ENCODE peak calls at places on chromosomes 2 and 18, in five cellular contexts. One of them, this sample, is unnamed.

GRCh38 chr2:211103989-211104388 is 547.6 kb downstream of the CPS1 start:
- DNase-seq in tibial artery: no peak
- DNase-seq in breast epithelium: no peak
- DNase-seq in foreskin fibroblast: no peak
- DNase-seq in GM12865: no peak
- DNase-seq in this sample: no peak

GRCh38 chr18:48023334-48024008 is 93.0 kb upstream of the SMAD2 start:
- DNase-seq in tibial artery: peak
- DNase-seq in GM12865: peak
- DNase-seq in foreskin fibroblast: peak
- DNase-seq in breast epithelium: peak
- DNase-seq in this sample: peak

GRCh38 chr2:240820014-240820606 is at the start of gene KIF1A:
- DNase-seq in tibial artery: no peak
- DNase-seq in foreskin fibroblast: no peak
- DNase-seq in GM12865: no peak
- DNase-seq in breast epithelium: no peak
- DNase-seq in this sample: no peak

GRCh38 chr2:146481629-146482028 is 1363.2 kb upstream of the ACVR2A start:
- DNase-seq in breast epithelium: no peak
- DNase-seq in GM12865: no peak
- DNase-seq in tibial artery: no peak
- DNase-seq in foreskin fibroblast: peak
- DNase-seq in this sample: no peak

GRCh38 chr2:43331428-43331827 is 105.0 kb upstream of the ZFP36L2 start:
- DNase-seq in foreskin fibroblast: peak
- DNase-seq in tibial artery: no peak
- DNase-seq in breast epithelium: no peak
- DNase-seq in GM12865: no peak
- DNase-seq in this sample: no peak

GRCh38 chr2:199910338-199911051 is 598 bp upstream of the C2orf69 start:
- DNase-seq in breast epithelium: no peak
- DNase-seq in foreskin fibroblast: no peak
- DNase-seq in tibial artery: no peak
- DNase-seq in GM12865: peak
- DNase-seq in this sample: no peak

GRCh38 chr18:56891116-56891515 is 240.0 kb downstream of the WDR7 start:
- DNase-seq in GM12865: no peak
- DNase-seq in breast epithelium: no peak
- DNase-seq in foreskin fibroblast: peak
- DNase-seq in tibial artery: no peak
- DNase-seq in this sample: no peak

GRCh38 chr2:120289221-120289906 is 36.7 kb downstream of the RALB start:
- DNase-seq in breast epithelium: no peak
- DNase-seq in foreskin fibroblast: no peak
- DNase-seq in tibial artery: no peak
- DNase-seq in GM12865: no peak
- DNase-seq in this sample: no peak

GRCh38 chr2:11004206-11004605 is 92.5 kb downstream of the KCNF1 start:
- DNase-seq in foreskin fibroblast: peak
- DNase-seq in GM12865: no peak
- DNase-seq in breast epithelium: no peak
- DNase-seq in tibial artery: no peak
- DNase-seq in this sample: no peak

GRCh38 chr2:71697106-71698010 is 244.0 kb downstream of the DYSF start:
- DNase-seq in tibial artery: peak
- DNase-seq in breast epithelium: peak
- DNase-seq in foreskin fibroblast: no peak
- DNase-seq in GM12865: no peak
- DNase-seq in this sample: no peak

GRCh38 chr2:102592601-102593000 is 26.8 kb upstream of the SLC9A2 start:
- DNase-seq in breast epithelium: no peak
- DNase-seq in tibial artery: no peak
- DNase-seq in GM12865: peak
- DNase-seq in foreskin fibroblast: no peak
- DNase-seq in this sample: no peak

GRCh38 chr2:236972491-236973379 is 113.0 kb upstream of the COPS8 start:
- DNase-seq in GM12865: no peak
- DNase-seq in foreskin fibroblast: peak
- DNase-seq in breast epithelium: no peak
- DNase-seq in tibial artery: no peak
- DNase-seq in this sample: no peak

GRCh38 chr2:70790079-70790963 is at the start of gene FIGLA:
- DNase-seq in tibial artery: no peak
- DNase-seq in GM12865: no peak
- DNase-seq in breast epithelium: no peak
- DNase-seq in foreskin fibroblast: peak
- DNase-seq in this sample: no peak

GRCh38 chr2:195313976-195314375 is 343.1 kb upstream of the SLC39A10 start:
- DNase-seq in breast epithelium: no peak
- DNase-seq in tibial artery: no peak
- DNase-seq in GM12865: peak
- DNase-seq in foreskin fibroblast: no peak
- DNase-seq in this sample: no peak

GRCh38 chr2:241223211-241224067 is 35.0 kb downstream of the ANO7 start:
- DNase-seq in tibial artery: no peak
- DNase-seq in foreskin fibroblast: peak
- DNase-seq in breast epithelium: no peak
- DNase-seq in GM12865: no peak
- DNase-seq in this sample: no peak

GRCh38 chr18:32333781-32334180 is 136.9 kb downstream of the GAREM1 start:
- DNase-seq in GM12865: no peak
- DNase-seq in breast epithelium: no peak
- DNase-seq in foreskin fibroblast: peak
- DNase-seq in tibial artery: no peak
- DNase-seq in this sample: no peak

GRCh38 chr2:15527074-15527739 is 33.9 kb downstream of the NBAS start:
- DNase-seq in breast epithelium: no peak
- DNase-seq in foreskin fibroblast: no peak
- DNase-seq in tibial artery: no peak
- DNase-seq in GM12865: peak
- DNase-seq in this sample: no peak

GRCh38 chr2:189015378-189015777 is 41.2 kb downstream of the COL3A1 start:
- DNase-seq in tibial artery: no peak
- DNase-seq in GM12865: no peak
- DNase-seq in breast epithelium: no peak
- DNase-seq in foreskin fibroblast: peak
- DNase-seq in this sample: no peak

GRCh38 chr18:47772374-47773248 is 157.8 kb downstream of the SMAD2 start:
- DNase-seq in tibial artery: no peak
- DNase-seq in breast epithelium: peak
- DNase-seq in GM12865: peak
- DNase-seq in foreskin fibroblast: peak
- DNase-seq in this sample: peak

GRCh38 chr18:50832754-50833153 is 12.9 kb upstream of the MRO start:
- DNase-seq in GM12865: peak
- DNase-seq in tibial artery: no peak
- DNase-seq in breast epithelium: no peak
- DNase-seq in foreskin fibroblast: no peak
- DNase-seq in this sample: peak

GRCh38 chr2:112121682-112122254 is 16.4 kb upstream of the FBLN7 start:
- DNase-seq in breast epithelium: no peak
- DNase-seq in tibial artery: no peak
- DNase-seq in GM12865: peak
- DNase-seq in foreskin fibroblast: peak
- DNase-seq in this sample: peak

GRCh38 chr2:170930132-170931109 is 1.4 kb downstream of the GORASP2 start:
- DNase-seq in breast epithelium: peak
- DNase-seq in foreskin fibroblast: peak
- DNase-seq in GM12865: peak
- DNase-seq in tibial artery: no peak
- DNase-seq in this sample: peak

GRCh38 chr2:173217106-173217840 is 137.4 kb upstream of the CDCA7 start:
- DNase-seq in foreskin fibroblast: no peak
- DNase-seq in GM12865: no peak
- DNase-seq in tibial artery: no peak
- DNase-seq in breast epithelium: no peak
- DNase-seq in this sample: no peak

GRCh38 chr18:36187826-36188721 is 777 bp downstream of the MOCOS start:
- DNase-seq in GM12865: no peak
- DNase-seq in breast epithelium: no peak
- DNase-seq in foreskin fibroblast: peak
- DNase-seq in tibial artery: no peak
- DNase-seq in this sample: peak

GRCh38 chr2:120247851-120248250 is 4.8 kb upstream of the RALB start:
- DNase-seq in tibial artery: no peak
- DNase-seq in foreskin fibroblast: no peak
- DNase-seq in breast epithelium: no peak
- DNase-seq in GM12865: no peak
- DNase-seq in this sample: no peak

GRCh38 chr2:69797836-69798465 is 31.5 kb upstream of the GMCL1 start:
- DNase-seq in GM12865: no peak
- DNase-seq in foreskin fibroblast: no peak
- DNase-seq in tibial artery: no peak
- DNase-seq in breast epithelium: no peak
- DNase-seq in this sample: no peak

GRCh38 chr18:22865354-22866116 is 67.6 kb upstream of the RBBP8 start:
- DNase-seq in GM12865: no peak
- DNase-seq in foreskin fibroblast: no peak
- DNase-seq in tibial artery: no peak
- DNase-seq in breast epithelium: no peak
- DNase-seq in this sample: no peak

GRCh38 chr18:74683573-74683972 is 85.9 kb downstream of the ZNF407 start:
- DNase-seq in foreskin fibroblast: peak
- DNase-seq in tibial artery: no peak
- DNase-seq in GM12865: no peak
- DNase-seq in breast epithelium: no peak
- DNase-seq in this sample: no peak

DNA sequence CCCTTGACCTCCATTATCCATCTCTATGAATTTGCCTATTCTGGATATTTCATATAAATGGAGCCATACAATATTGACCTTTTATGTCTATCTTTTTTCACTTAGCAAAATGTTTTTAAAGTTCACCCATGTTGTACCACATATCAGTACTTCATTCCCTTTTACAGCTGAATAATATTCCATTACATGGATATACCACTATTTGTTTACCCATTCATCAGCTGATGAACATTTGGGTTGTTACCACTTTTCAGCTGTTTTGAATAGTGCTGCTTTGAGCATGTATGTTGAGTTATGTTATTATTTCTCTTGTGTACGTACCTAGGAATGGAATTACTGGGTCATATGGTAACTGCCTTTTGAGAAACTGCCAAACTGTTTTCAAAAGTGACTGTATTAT is 93.7 kb upstream of the DNMT3A start:
- DNase-seq in GM12865: no peak
- DNase-seq in foreskin fibroblast: no peak
- DNase-seq in breast epithelium: no peak
- DNase-seq in tibial artery: no peak
- DNase-seq in this sample: no peak
- TF ChIP-seq CTCF in GM12865: no peak
- TF ChIP-seq CTCF in foreskin fibroblast: no peak
- TF ChIP-seq CTCF in breast epithelium: no peak
- TF ChIP-seq CTCF in tibial artery: no peak
- TF ChIP-seq CTCF in this sample: no peak

GRCh38 chr2:169230204-169230603 is 132.1 kb downstream of the LRP2 start:
- DNase-seq in breast epithelium: no peak
- DNase-seq in foreskin fibroblast: no peak
- DNase-seq in tibial artery: no peak
- DNase-seq in GM12865: no peak
- DNase-seq in this sample: no peak
- TF ChIP-seq CTCF in breast epithelium: no peak
- TF ChIP-seq CTCF in foreskin fibroblast: no peak
- TF ChIP-seq CTCF in tibial artery: no peak
- TF ChIP-seq CTCF in GM12865: no peak
- TF ChIP-seq CTCF in this sample: no peak

GRCh38 chr2:61966087-61966727 is 60.7 kb downstream of the COMMD1 start:
- DNase-seq in tibial artery: no peak
- DNase-seq in foreskin fibroblast: no peak
- DNase-seq in GM12865: no peak
- DNase-seq in breast epithelium: no peak
- DNase-seq in this sample: no peak
- TF ChIP-seq CTCF in tibial artery: peak
- TF ChIP-seq CTCF in foreskin fibroblast: no peak
- TF ChIP-seq CTCF in GM12865: no peak
- TF ChIP-seq CTCF in breast epithelium: peak
- TF ChIP-seq CTCF in this sample: no peak

GRCh38 chr2:99190548-99190947 is 9.6 kb downstream of the MRPL30 start:
- DNase-seq in foreskin fibroblast: no peak
- DNase-seq in breast epithelium: no peak
- DNase-seq in tibial artery: no peak
- DNase-seq in GM12865: no peak
- DNase-seq in this sample: no peak
- TF ChIP-seq CTCF in foreskin fibroblast: no peak
- TF ChIP-seq CTCF in breast epithelium: no peak
- TF ChIP-seq CTCF in tibial artery: no peak
- TF ChIP-seq CTCF in GM12865: no peak
- TF ChIP-seq CTCF in this sample: no peak

DNA sequence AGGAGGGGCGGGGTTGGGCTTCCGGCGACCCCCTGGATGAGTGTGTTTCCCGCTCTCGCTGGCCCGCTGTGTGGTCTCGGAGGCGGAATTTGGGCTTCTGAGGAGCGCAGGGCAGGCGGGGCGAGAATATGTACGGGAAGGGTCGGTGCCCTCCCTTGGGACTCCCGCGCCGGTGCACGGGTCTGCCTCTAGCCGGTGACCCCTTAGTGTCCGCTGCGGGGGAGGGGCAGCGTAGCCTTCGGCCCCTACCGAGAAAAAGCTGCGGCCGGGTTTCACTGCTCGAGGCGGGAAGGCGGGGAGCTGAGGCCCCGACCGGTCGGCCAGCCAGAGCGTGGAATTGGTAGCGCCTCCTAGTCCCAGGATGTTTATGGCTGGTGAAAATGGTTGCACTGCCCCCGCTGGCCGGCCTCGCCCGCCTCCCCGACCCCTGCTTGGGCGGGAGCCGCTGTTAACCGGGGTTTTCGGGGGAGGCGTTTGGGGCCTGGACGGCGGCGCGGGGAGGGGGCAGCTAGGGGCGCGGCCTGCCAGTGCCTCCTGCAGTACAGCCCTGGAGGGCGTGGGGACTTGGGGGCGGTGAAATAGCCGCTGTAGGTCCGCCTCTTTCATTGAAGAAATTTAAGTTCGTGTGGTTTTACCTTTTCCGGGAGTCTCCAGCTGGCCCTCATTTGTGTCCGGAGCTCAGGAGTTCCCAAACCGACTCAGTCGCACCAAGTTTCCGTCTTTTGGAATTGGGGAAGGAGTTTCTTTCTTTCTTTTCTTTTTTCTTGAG is at the start of gene UGP2:
- DNase-seq in foreskin fibroblast: peak
- DNase-seq in breast epithelium: peak
- DNase-seq in tibial artery: peak
- DNase-seq in GM12865: peak
- DNase-seq in this sample: peak
- TF ChIP-seq CTCF in foreskin fibroblast: peak
- TF ChIP-seq CTCF in breast epithelium: no peak
- TF ChIP-seq CTCF in tibial artery: no peak
- TF ChIP-seq CTCF in GM12865: no peak
- TF ChIP-seq CTCF in this sample: peak

DNA sequence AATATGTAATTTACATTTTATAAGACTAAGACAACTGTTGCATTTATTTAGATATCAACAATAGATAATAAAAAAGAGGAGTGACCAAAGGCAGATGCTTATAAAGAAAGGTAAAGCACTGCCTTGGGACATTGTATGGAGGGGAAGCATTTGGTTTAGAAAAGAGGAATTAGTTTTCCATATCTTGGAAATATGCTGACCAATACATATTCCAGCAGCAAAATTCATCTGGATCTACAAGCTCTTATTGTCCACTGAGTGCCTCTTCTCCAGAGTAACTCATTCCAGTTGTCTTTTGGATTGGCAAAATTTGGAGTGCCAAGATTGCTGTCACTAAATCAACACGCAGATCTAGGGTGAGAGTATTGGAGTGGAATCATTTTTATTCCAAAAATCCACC is 8.9 kb upstream of the VPS4B start:
- DNase-seq in GM12865: no peak
- DNase-seq in tibial artery: no peak
- DNase-seq in foreskin fibroblast: no peak
- DNase-seq in breast epithelium: no peak
- DNase-seq in this sample: no peak
- TF ChIP-seq CTCF in GM12865: no peak
- TF ChIP-seq CTCF in tibial artery: no peak
- TF ChIP-seq CTCF in foreskin fibroblast: no peak
- TF ChIP-seq CTCF in breast epithelium: no peak
- TF ChIP-seq CTCF in this sample: no peak